ENCODE peak calls at places on chromosomes 11 and 22, in five cellular contexts. M is stimulated activated CD4-positive, alpha-beta T cell treated with anti-CD3 and anti-CD28 coated beads, Interleukin-2, amount 100 ng/mL, for 24 hours; H is CD8-positive, alpha-beta memory T cell; B is retinal pigment epithelial cell; A is H9. P is an unnamed sample.

GRCh38 chr11:71430166-71430565 is 18.0 kb downstream of the DHCR7 start:
- DNase-seq in A (no peak), M (no peak), H (no peak), B (no peak), P (no peak)

GRCh38 chr11:107732327-107733051 is 20.6 kb upstream of the SLN start:
- DNase-seq in M (no peak), H (no peak), A (no peak), B (no peak), P (no peak)

GRCh38 chr22:44813416-44813815 is 61.0 kb downstream of the ARHGAP8 start:
- DNase-seq in M (no peak), B (no peak), A (no peak), H (no peak), P (no peak)

GRCh38 chr22:46062971-46063631 is 86.1 kb upstream of the WNT7B start:
- DNase-seq in H (no peak), M (no peak), A (no peak), B (no peak), P (no peak)

GRCh38 chr11:95768521-95768920 is 21.1 kb downstream of the FAM76B start:
- DNase-seq in H (no peak), B (no peak), A (no peak), M (no peak), P (no peak)

GRCh38 chr11:131668867-131669780 is 298.7 kb downstream of the NTM start:
- DNase-seq in H (no peak), A (peak), B (no peak), M (peak), P (no peak)

GRCh38 chr11:15222777-15223176 is 108.1 kb downstream of the INSC start:
- DNase-seq in H (no peak), A (no peak), M (no peak), B (no peak), P (no peak)

GRCh38 chr11:134261626-134262488 is 8.5 kb downstream of the ACAD8 start:
- DNase-seq in M (peak), H (peak), A (peak), B (no peak), P (no peak)

GRCh38 chr11:73340164-73340563 is 32.1 kb downstream of the ARHGEF17 start:
- DNase-seq in B (no peak), M (no peak), A (no peak), H (no peak), P (no peak)

GRCh38 chr22:42336527-42337227 is 66.2 kb upstream of the TCF20 start:
- DNase-seq in B (no peak), A (no peak), M (no peak), H (no peak), P (no peak)

GRCh38 chr11:117826360-117826635 is 1.8 kb upstream of the FXYD2 start:
- DNase-seq in B (no peak), A (no peak), H (no peak), M (no peak), P (no peak)

GRCh38 chr22:44462246-44463015 is 35.6 kb downstream of the RTL6 start:
- DNase-seq in M (no peak), B (no peak), H (no peak), A (no peak), P (no peak)

GRCh38 chr11:77413850-77414249 is 60.0 kb downstream of the PAK1 start:
- DNase-seq in H (no peak), M (no peak), A (peak), B (no peak), P (no peak)

GRCh38 chr11:58125469-58125868 is at the start of gene OR9I1:
- DNase-seq in H (no peak), M (no peak), A (no peak), B (no peak), P (no peak)

GRCh38 chr11:45368697-45369096 is 82.6 kb upstream of the SYT13 start:
- DNase-seq in H (no peak), M (no peak), A (no peak), B (no peak), P (no peak)

GRCh38 chr11:91804057-91804456 is 420.6 kb upstream of the FAT3 start:
- DNase-seq in H (no peak), B (no peak), A (peak), M (no peak), P (no peak)

P was measured in CD8-positive, alpha-beta T cell.